ENCODE peak calls at places on chromosomes 13 and 19, in six cellular contexts. P, R, G, V, W and C are unnamed samples.

GRCh38 chr19:50768289-50768688 is 2.0 kb upstream of the GPR32 start:
- DNase-seq in P (no peak), R (no peak), G (no peak), V (no peak), W (no peak), C (no peak)

GRCh38 chr19:35223084-35223790 is 5.3 kb downstream of the FAM187B start:
- DNase-seq in P (no peak), R (no peak), G (no peak), V (no peak), W (no peak), C (no peak)

GRCh38 chr19:33469171-33470039 is 52.2 kb downstream of the PEPD start:
- DNase-seq in P (no peak), R (no peak), G (no peak), V (no peak), W (no peak), C (no peak)

GRCh38 chr13:37531054-37531453 is 67.5 kb downstream of the POSTN start:
- DNase-seq in P (no peak), R (peak; percentile 68), G (no peak), V (no peak), W (peak; percentile 5), C (no peak)

GRCh38 chr19:41442473-41443360 is at the start of gene ERICH4:
- DNase-seq in P (no peak), R (no peak), G (no peak), V (no peak), W (no peak), C (no peak)

GRCh38 chr19:7624810-7625209 is 4.5 kb downstream of the XAB2 start:
- DNase-seq in P (no peak), R (no peak), G (no peak), V (no peak), W (no peak), C (no peak)

GRCh38 chr13:37651371-37651770 is 52.8 kb upstream of the POSTN start:
- DNase-seq in P (no peak), R (no peak), G (no peak), V (no peak), W (no peak), C (no peak)

GRCh38 chr13:74570834-74571233 is 436.6 kb upstream of the KLF12 start:
- DNase-seq in P (no peak), R (no peak), G (no peak), V (no peak), W (peak; percentile 62), C (no peak)

GRCh38 chr13:80348308-80348707 is 7.4 kb upstream of the SPRY2 start:
- DNase-seq in P (no peak), R (no peak), G (no peak), V (no peak), W (no peak), C (no peak)

GRCh38 chr13:20398459-20398858 is 127.2 kb downstream of the CRYL1 start:
- DNase-seq in P (no peak), R (no peak), G (no peak), V (no peak), W (no peak), C (no peak)

GRCh38 chr19:3751236-3751635 is 10.3 kb downstream of the APBA3 start:
- DNase-seq in P (no peak), R (no peak), G (no peak), V (no peak), W (no peak), C (no peak)

GRCh38 chr19:48683349-48683748 is 10.5 kb upstream of the NTN5 start:
- DNase-seq in P (no peak), R (peak; percentile 62), G (no peak), V (peak; percentile 61), W (peak; percentile 55), C (no peak)

GRCh38 chr13:25329706-25330105 is 28.3 kb downstream of the NUP58 start:
- DNase-seq in P (no peak), R (peak; percentile 39), G (no peak), V (no peak), W (peak; percentile 55), C (peak; percentile 58)

GRCh38 chr19:53927745-53928144 is 18.7 kb downstream of the CACNG7 start:
- DNase-seq in P (peak; percentile 36), R (peak; percentile 72), G (peak; percentile 77), V (peak; percentile 35), W (peak; percentile 51), C (peak; percentile 46)

GRCh38 chr19:15283141-15283885 is 49.0 kb downstream of the BRD4 start:
- DNase-seq in P (no peak), R (peak; percentile 55), G (no peak), V (peak; percentile 48), W (peak; percentile 52), C (peak; percentile 81)

GRCh38 chr19:53792721-53793433 is 31.2 kb downstream of the NLRP12 start:
- DNase-seq in P (peak; percentile 61), R (peak; percentile 91), G (peak; percentile 91), V (peak; percentile 89), W (peak; percentile 90), C (peak; percentile 80)

GRCh38 chr19:13712767-13713201 is 51.5 kb upstream of the MRI1 start:
- DNase-seq in P (no peak), R (no peak), G (no peak), V (no peak), W (no peak), C (no peak)

GRCh38 chr19:15107056-15108010 is at the start of gene SYDE1:
- DNase-seq in P (no peak), R (peak; percentile 82), G (peak; percentile 66), V (peak; percentile 26), W (peak; percentile 90), C (peak; percentile 76)

GRCh38 chr13:38630780-38631179 is 56.1 kb upstream of the FREM2 start:
- DNase-seq in P (no peak), R (peak; percentile 42), G (no peak), V (no peak), W (peak; percentile 29), C (peak; percentile 37)

GRCh38 chr13:73110814-73111213 is 52.0 kb downstream of the KLF5 start:
- DNase-seq in P (no peak), R (no peak), G (no peak), V (no peak), W (no peak), C (no peak)

GRCh38 chr13:26272621-26273020 is 18.7 kb downstream of the CDK8 start:
- DNase-seq in P (no peak), R (no peak), G (no peak), V (no peak), W (no peak), C (no peak)

GRCh38 chr19:4910594-4911273 is 1.4 kb downstream of the UHRF1 start:
- DNase-seq in P (peak; percentile 9), R (peak; percentile 64), G (no peak), V (peak; percentile 23), W (peak; percentile 78), C (peak; percentile 78)

GRCh38 chr19:4362038-4362828 is 18.9 kb downstream of the MPND start:
- DNase-seq in P (no peak), R (no peak), G (no peak), V (no peak), W (no peak), C (no peak)

GRCh38 chr13:60691268-60691667 is 294.2 kb downstream of the TDRD3 start:
- DNase-seq in P (no peak), R (no peak), G (no peak), V (no peak), W (no peak), C (no peak)

GRCh38 chr13:40328091-40328490 is 338.4 kb downstream of the FOXO1 start:
- DNase-seq in P (no peak), R (no peak), G (no peak), V (no peak), W (no peak), C (no peak)

GRCh38 chr19:3008994-3009393 is 20.1 kb downstream of the TLE2 start:
- DNase-seq in P (no peak), R (no peak), G (no peak), V (no peak), W (no peak), C (no peak)

GRCh38 chr19:29538651-29539050 is 12.9 kb downstream of the VSTM2B start:
- DNase-seq in P (no peak), R (no peak), G (no peak), V (no peak), W (no peak), C (no peak)

GRCh38 chr13:66567899-66568612 is 662.1 kb downstream of the PCDH9 start:
- DNase-seq in P (no peak), R (no peak), G (no peak), V (no peak), W (no peak), C (no peak)

GRCh38 chr19:17325881-17326594 is 8.6 kb downstream of the ANO8 start:
- DNase-seq in P (no peak), R (no peak), G (no peak), V (no peak), W (no peak), C (no peak)

GRCh38 chr13:96552523-96552922 is 441.8 kb downstream of the OXGR1 start:
- DNase-seq in P (no peak), R (no peak), G (no peak), V (no peak), W (no peak), C (no peak)

GRCh38 chr19:14073232-14073924 is 792 bp downstream of the MISP3 start:
- DNase-seq in P (peak; percentile 72), R (peak; percentile 79), G (peak; percentile 76), V (peak; percentile 79), W (peak; percentile 75), C (peak; percentile 61)

GRCh38 chr19:51743405-51743804 is 8.3 kb downstream of the FPR1 start:
- DNase-seq in P (no peak), R (no peak), G (no peak), V (no peak), W (peak; percentile 56), C (peak; percentile 77)

GRCh38 chr19:39406656-39407393 is at the start of gene ZFP36:
- DNase-seq in P (peak; percentile 93), R (peak; percentile 95), G (peak; percentile 85), V (peak; percentile 92), W (peak; percentile 86), C (peak; percentile 80)

GRCh38 chr13:109297628-109298027 is 488.8 kb downstream of the IRS2 start:
- DNase-seq in P (no peak), R (peak; percentile 56), G (no peak), V (no peak), W (peak; percentile 82), C (peak; percentile 90)

GRCh38 chr13:113743366-113744195 is 15.4 kb upstream of the TMEM255B start:
- DNase-seq in P (no peak), R (no peak), G (no peak), V (no peak), W (no peak), C (no peak)

GRCh38 chr19:11499890-11500420 is 5.7 kb downstream of the ZNF653 start:
- DNase-seq in P (no peak), R (no peak), G (no peak), V (no peak), W (no peak), C (no peak)

GRCh38 chr13:29849731-29850212 is 645 bp downstream of the UBL3 start:
- DNase-seq in P (peak; percentile 27), R (peak; percentile 53), G (peak; percentile 56), V (peak; percentile 71), W (peak; percentile 72), C (peak; percentile 57)

GRCh38 chr19:5578094-5578846 is 10.5 kb upstream of the TINCR start:
- DNase-seq in P (peak; percentile 77), R (peak; percentile 45), G (peak; percentile 83), V (peak; percentile 65), W (peak; percentile 55), C (peak; percentile 29)

GRCh38 chr19:17137417-17137816 is 61.8 kb downstream of the MYO9B start:
- DNase-seq in P (no peak), R (no peak), G (no peak), V (no peak), W (no peak), C (no peak)